ENCODE peak calls at places on chromosomes 6 and 20, in nine cellular contexts. One of them, this sample, is unnamed.

GRCh38 chr20:4544765-4545164 is 176.9 kb upstream of the PRND start:
- DNase-seq in adrenal gland: no peak
- DNase-seq in uterus: no peak
- DNase-seq in ovary: no peak
- DNase-seq in GM12892: no peak
- DNase-seq in IMR-90: peak
- DNase-seq in esophagus squamous epithelium: no peak
- DNase-seq in A549: no peak
- DNase-seq in spleen: no peak
- DNase-seq in this sample: no peak

GRCh38 chr20:11130554-11131166 is 456.9 kb upstream of the JAG1 start:
- DNase-seq in adrenal gland: no peak
- DNase-seq in uterus: no peak
- DNase-seq in ovary: no peak
- DNase-seq in GM12892: no peak
- DNase-seq in IMR-90: no peak
- DNase-seq in esophagus squamous epithelium: no peak
- DNase-seq in A549: no peak
- DNase-seq in spleen: no peak
- DNase-seq in this sample: no peak

GRCh38 chr6:110529907-110530306 is 53.5 kb upstream of the SLC22A16 start:
- DNase-seq in adrenal gland: no peak
- DNase-seq in uterus: no peak
- DNase-seq in ovary: no peak
- DNase-seq in GM12892: no peak
- DNase-seq in IMR-90: peak
- DNase-seq in esophagus squamous epithelium: no peak
- DNase-seq in A549: no peak
- DNase-seq in spleen: no peak
- DNase-seq in this sample: no peak

GRCh38 chr6:14382381-14383236 is 265.0 kb downstream of the CD83 start:
- DNase-seq in adrenal gland: no peak
- DNase-seq in uterus: no peak
- DNase-seq in ovary: no peak
- DNase-seq in GM12892: no peak
- DNase-seq in IMR-90: no peak
- DNase-seq in esophagus squamous epithelium: no peak
- DNase-seq in A549: no peak
- DNase-seq in spleen: no peak
- DNase-seq in this sample: no peak

GRCh38 chr6:170034294-170034693 is 256.6 kb downstream of the DLL1 start:
- DNase-seq in adrenal gland: no peak
- DNase-seq in uterus: no peak
- DNase-seq in ovary: no peak
- DNase-seq in GM12892: no peak
- DNase-seq in IMR-90: no peak
- DNase-seq in esophagus squamous epithelium: no peak
- DNase-seq in A549: no peak
- DNase-seq in spleen: peak
- DNase-seq in this sample: no peak

GRCh38 chr20:43925215-43925614 is 10.6 kb downstream of the TOX2 start:
- DNase-seq in adrenal gland: no peak
- DNase-seq in uterus: no peak
- DNase-seq in ovary: no peak
- DNase-seq in GM12892: no peak
- DNase-seq in IMR-90: no peak
- DNase-seq in esophagus squamous epithelium: no peak
- DNase-seq in A549: no peak
- DNase-seq in spleen: no peak
- DNase-seq in this sample: no peak

GRCh38 chr20:3227511-3227910 is 11.5 kb downstream of the SLC4A11 start:
- DNase-seq in adrenal gland: no peak
- DNase-seq in uterus: no peak
- DNase-seq in ovary: no peak
- DNase-seq in GM12892: no peak
- DNase-seq in IMR-90: no peak
- DNase-seq in esophagus squamous epithelium: no peak
- DNase-seq in A549: no peak
- DNase-seq in spleen: no peak
- DNase-seq in this sample: no peak

GRCh38 chr20:50191065-50191565 is 485 bp downstream of the CEBPB start:
- DNase-seq in adrenal gland: peak
- DNase-seq in uterus: peak
- DNase-seq in ovary: no peak
- DNase-seq in GM12892: no peak
- DNase-seq in IMR-90: no peak
- DNase-seq in esophagus squamous epithelium: no peak
- DNase-seq in A549: no peak
- DNase-seq in spleen: peak
- DNase-seq in this sample: no peak

GRCh38 chr6:56593801-56594318 is 48.8 kb downstream of the DST start:
- DNase-seq in adrenal gland: no peak
- DNase-seq in uterus: no peak
- DNase-seq in ovary: no peak
- DNase-seq in GM12892: peak
- DNase-seq in IMR-90: peak
- DNase-seq in esophagus squamous epithelium: no peak
- DNase-seq in A549: no peak
- DNase-seq in spleen: no peak
- DNase-seq in this sample: no peak

GRCh38 chr6:137043710-137044365 is 927 bp downstream of the IL20RA start:
- DNase-seq in adrenal gland: peak
- DNase-seq in uterus: peak
- DNase-seq in ovary: peak
- DNase-seq in GM12892: no peak
- DNase-seq in IMR-90: peak
- DNase-seq in esophagus squamous epithelium: no peak
- DNase-seq in A549: peak
- DNase-seq in spleen: no peak
- DNase-seq in this sample: no peak

GRCh38 chr20:53278555-53278954 is 306.4 kb downstream of the TSHZ2 start:
- DNase-seq in adrenal gland: no peak
- DNase-seq in uterus: no peak
- DNase-seq in ovary: no peak
- DNase-seq in GM12892: no peak
- DNase-seq in IMR-90: no peak
- DNase-seq in esophagus squamous epithelium: no peak
- DNase-seq in A549: no peak
- DNase-seq in spleen: no peak
- DNase-seq in this sample: no peak

DNA sequence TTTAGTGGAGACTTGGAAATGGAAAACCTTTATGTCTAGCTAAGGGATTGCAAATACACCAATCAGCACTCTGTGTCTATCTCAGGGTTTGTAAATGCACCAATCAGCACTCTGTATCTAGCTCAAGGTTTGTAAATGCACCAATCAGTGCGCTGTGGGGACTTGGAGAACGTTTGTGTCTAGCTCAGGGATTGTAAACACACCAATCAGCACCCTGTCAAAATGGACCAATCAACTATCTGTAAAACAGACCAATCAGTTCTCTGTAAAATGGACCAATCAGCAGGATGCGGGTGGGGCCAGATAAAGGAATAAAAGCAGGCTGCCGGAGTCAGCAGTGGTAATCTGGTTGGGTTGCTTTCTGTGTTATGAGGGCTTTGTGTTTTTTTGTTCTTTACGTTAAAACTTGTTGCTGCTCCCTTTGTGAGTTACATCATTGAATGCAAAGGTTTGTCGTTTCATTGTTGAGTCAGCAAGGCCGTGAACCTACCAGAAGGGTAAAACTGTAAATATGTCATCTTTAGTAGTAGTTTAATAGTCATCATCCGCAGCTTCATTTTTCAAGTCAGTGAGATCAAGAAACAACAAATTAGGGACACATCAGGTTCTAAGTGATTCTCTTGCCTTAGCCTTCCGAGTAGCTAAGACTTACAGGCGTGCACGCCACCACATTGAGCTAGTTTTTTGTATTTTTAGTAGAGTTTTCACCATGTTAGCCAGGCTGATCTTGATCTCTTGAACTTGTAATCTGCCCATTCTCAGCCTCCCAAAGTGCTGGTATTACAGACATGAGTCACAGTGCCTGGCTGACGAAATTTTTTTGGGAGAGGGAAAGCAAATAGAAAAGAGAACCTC is 22.7 kb upstream of the NUP153 start:
- DNase-seq in adrenal gland: no peak
- DNase-seq in uterus: no peak
- DNase-seq in ovary: no peak
- DNase-seq in GM12892: no peak
- DNase-seq in IMR-90: no peak
- DNase-seq in esophagus squamous epithelium: no peak
- DNase-seq in A549: no peak
- DNase-seq in spleen: no peak
- DNase-seq in this sample: no peak
- TF ChIP-seq POLR2A in adrenal gland: no peak
- TF ChIP-seq POLR2A in uterus: no peak
- TF ChIP-seq POLR2A in ovary: no peak
- TF ChIP-seq POLR2A in GM12892: no peak
- TF ChIP-seq POLR2A in IMR-90: no peak
- TF ChIP-seq POLR2A in esophagus squamous epithelium: no peak
- TF ChIP-seq POLR2A in A549: no peak
- TF ChIP-seq POLR2A in spleen: no peak
- TF ChIP-seq POLR2A in this sample: no peak

GRCh38 chr6:35919085-35919826 is 1.6 kb downstream of the SRPK1 start:
- DNase-seq in adrenal gland: no peak
- DNase-seq in uterus: no peak
- DNase-seq in ovary: no peak
- DNase-seq in GM12892: no peak
- DNase-seq in IMR-90: peak
- DNase-seq in esophagus squamous epithelium: no peak
- DNase-seq in A549: peak
- DNase-seq in spleen: no peak
- DNase-seq in this sample: peak

GRCh38 chr6:35924146-35924545 is 3.2 kb upstream of the SRPK1 start:
- DNase-seq in adrenal gland: no peak
- DNase-seq in uterus: no peak
- DNase-seq in ovary: no peak
- DNase-seq in GM12892: no peak
- DNase-seq in IMR-90: no peak
- DNase-seq in esophagus squamous epithelium: no peak
- DNase-seq in A549: no peak
- DNase-seq in spleen: no peak
- DNase-seq in this sample: no peak

GRCh38 chr6:35919827-35920751 is 809 bp downstream of the SRPK1 start:
- DNase-seq in adrenal gland: peak
- DNase-seq in uterus: no peak
- DNase-seq in ovary: no peak
- DNase-seq in GM12892: no peak
- DNase-seq in IMR-90: peak
- DNase-seq in esophagus squamous epithelium: peak
- DNase-seq in A549: peak
- DNase-seq in spleen: peak
- DNase-seq in this sample: peak

GRCh38 chr6:35922139-35922554 is 1.2 kb upstream of the SRPK1 start:
- DNase-seq in adrenal gland: no peak
- DNase-seq in uterus: no peak
- DNase-seq in ovary: no peak
- DNase-seq in GM12892: no peak
- DNase-seq in IMR-90: no peak
- DNase-seq in esophagus squamous epithelium: no peak
- DNase-seq in A549: no peak
- DNase-seq in spleen: no peak
- DNase-seq in this sample: no peak

GRCh38 chr6:35920793-35921732 is at the start of gene SRPK1:
- DNase-seq in adrenal gland: peak
- DNase-seq in uterus: peak
- DNase-seq in ovary: peak
- DNase-seq in GM12892: peak
- DNase-seq in IMR-90: peak
- DNase-seq in esophagus squamous epithelium: peak
- DNase-seq in A549: peak
- DNase-seq in spleen: peak
- DNase-seq in this sample: peak
- TF ChIP-seq POLR2A in adrenal gland: no peak
- TF ChIP-seq POLR2A in uterus: peak
- TF ChIP-seq POLR2A in ovary: no peak
- TF ChIP-seq POLR2A in GM12892: peak
- TF ChIP-seq POLR2A in IMR-90: peak
- TF ChIP-seq POLR2A in esophagus squamous epithelium: no peak
- TF ChIP-seq POLR2A in A549: peak
- TF ChIP-seq POLR2A in spleen: peak
- TF ChIP-seq POLR2A in this sample: peak

GRCh38 chr6:17081273-17081672 is 20.6 kb upstream of the STMND1 start:
- DNase-seq in adrenal gland: no peak
- DNase-seq in uterus: no peak
- DNase-seq in ovary: no peak
- DNase-seq in GM12892: no peak
- DNase-seq in IMR-90: no peak
- DNase-seq in esophagus squamous epithelium: no peak
- DNase-seq in A549: no peak
- DNase-seq in spleen: no peak
- DNase-seq in this sample: no peak
- TF ChIP-seq POLR2A in adrenal gland: no peak
- TF ChIP-seq POLR2A in uterus: no peak
- TF ChIP-seq POLR2A in ovary: no peak
- TF ChIP-seq POLR2A in GM12892: no peak
- TF ChIP-seq POLR2A in IMR-90: no peak
- TF ChIP-seq POLR2A in esophagus squamous epithelium: no peak
- TF ChIP-seq POLR2A in A549: no peak
- TF ChIP-seq POLR2A in spleen: no peak
- TF ChIP-seq POLR2A in this sample: no peak

DNA sequence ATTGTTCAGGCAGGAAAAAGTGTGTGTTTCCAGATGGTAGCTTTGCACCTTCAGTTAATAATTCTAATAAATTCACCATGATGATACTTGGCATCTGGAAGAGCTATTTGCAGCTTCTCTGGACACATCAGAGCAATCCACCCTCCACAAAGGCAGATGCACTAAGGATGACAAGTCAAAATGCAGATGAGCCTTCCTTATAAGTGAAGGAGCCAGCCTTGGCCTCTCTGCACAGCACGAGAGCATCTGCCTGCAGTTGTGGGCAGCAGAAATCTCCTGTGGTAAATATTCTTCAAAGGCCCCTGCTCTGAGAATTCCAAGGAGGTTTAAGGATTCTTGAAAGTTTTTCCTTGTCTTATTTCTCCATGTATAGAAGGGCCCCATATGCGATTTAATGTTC is 6.9 kb upstream of the POM121L2 start:
- DNase-seq in adrenal gland: no peak
- DNase-seq in uterus: no peak
- DNase-seq in ovary: no peak
- DNase-seq in GM12892: no peak
- DNase-seq in IMR-90: no peak
- DNase-seq in esophagus squamous epithelium: no peak
- DNase-seq in A549: no peak
- DNase-seq in spleen: no peak
- DNase-seq in this sample: no peak
- TF ChIP-seq POLR2A in adrenal gland: no peak
- TF ChIP-seq POLR2A in uterus: no peak
- TF ChIP-seq POLR2A in ovary: no peak
- TF ChIP-seq POLR2A in GM12892: no peak
- TF ChIP-seq POLR2A in IMR-90: no peak
- TF ChIP-seq POLR2A in esophagus squamous epithelium: no peak
- TF ChIP-seq POLR2A in A549: no peak
- TF ChIP-seq POLR2A in spleen: no peak
- TF ChIP-seq POLR2A in this sample: no peak